ENCODE peak calls at places on chromosomes 12 and 14, in nine cellular contexts. C is fibroblast of villous mesenchyme; B is OCI-LY7; P is GM12865; Z is A549; E is CD8-positive, alpha-beta T cell; O is foreskin fibroblast; M is fibroblast of lung; V is Peyer's patch. D is an unnamed sample.

GRCh38 chr14:31261859-31262739 is 54.5 kb upstream of the HECTD1 start:
- DNase-seq in E (no peak), V (peak; percentile 52), O (peak; percentile 59), C (peak; percentile 72), Z (no peak), M (peak; percentile 51), B (no peak), P (peak; percentile 21), D (no peak)

GRCh38 chr12:8780389-8780788 is 42.0 kb upstream of the A2ML1 start:
- DNase-seq in C (peak; percentile 29), E (no peak), V (no peak), O (peak; percentile 8), P (peak; percentile 35), B (peak; percentile 33), Z (peak; percentile 21), M (peak; percentile 38), D (peak; percentile 24)

GRCh38 chr12:88185988-88186387 is 43.9 kb downstream of the TMTC3 start:
- DNase-seq in M (peak; percentile 79), B (no peak), V (no peak), C (peak; percentile 52), Z (no peak), O (peak; percentile 73), P (peak; percentile 9), E (no peak), D (peak; percentile 34)

GRCh38 chr14:101035466-101036225 is 132.1 kb upstream of the RTL1 start:
- DNase-seq in E (no peak), B (no peak), Z (no peak), V (peak; percentile 30), P (no peak), O (no peak), C (no peak), M (no peak), D (no peak)

GRCh38 chr14:89221109-89221508 is 195.9 kb downstream of the FOXN3 start:
- DNase-seq in C (peak; percentile 42), E (no peak), P (no peak), Z (no peak), B (no peak), V (no peak), M (peak; percentile 84), O (peak; percentile 30), D (peak; percentile 25)

GRCh38 chr12:6767592-6768384 is 1.6 kb downstream of the PTMS start:
- DNase-seq in O (no peak), M (peak; percentile 36), E (no peak), Z (no peak), P (no peak), B (no peak), V (no peak), C (peak; percentile 32), D (no peak)

GRCh38 chr12:13196302-13196921 is at the start of gene EMP1:
- DNase-seq in C (peak; percentile 99), Z (peak; percentile 84), O (peak; percentile 100), P (peak; percentile 68), V (peak; percentile 96), E (peak; percentile 58), B (no peak), M (peak; percentile 100), D (peak; percentile 99)

GRCh38 chr14:37150414-37150813 is 22.0 kb downstream of the SLC25A21 start:
- DNase-seq in M (peak; percentile 34), O (no peak), Z (peak; percentile 44), B (peak; percentile 40), V (no peak), C (peak; percentile 45), E (no peak), P (peak; percentile 9), D (peak; percentile 11)

GRCh38 chr14:68981124-68981523 is 2.0 kb upstream of the ACTN1 start:
- DNase-seq in V (no peak), M (no peak), O (no peak), E (no peak), C (no peak), P (no peak), Z (no peak), B (no peak), D (no peak)

GRCh38 chr12:82625523-82625922 is 61.2 kb upstream of the TMTC2 start:
- DNase-seq in E (no peak), M (no peak), O (no peak), P (no peak), C (no peak), B (no peak), V (no peak), Z (no peak), D (no peak)

GRCh38 chr12:17278946-17279345 is 673.0 kb upstream of the LMO3 start:
- DNase-seq in M (peak; percentile 1), Z (peak; percentile 4), E (no peak), C (no peak), V (no peak), O (no peak), B (peak; percentile 4), P (no peak), D (no peak)
- TF ChIP-seq CTCF in M (no peak), Z (peak; percentile 40), E (no peak), C (no peak), V (no peak), O (no peak), B (peak; percentile 74), P (no peak), D (no peak)

GRCh38 chr12:114681149-114681849 is 2.7 kb downstream of the TBX3 start:
- DNase-seq in V (peak; percentile 59), M (peak; percentile 67), C (peak; percentile 84), Z (no peak), O (no peak), P (no peak), B (no peak), E (no peak), D (no peak)
- H3K4me3 ChIP-seq in V (peak overlapping the region; percentile 54), M (peak overlapping the region; percentile 63), C (peak overlapping the region; percentile 88), Z (peak overlapping the region; percentile 57), O (peak overlapping the region; percentile 92), P (no peak overlapping the region), B (no peak overlapping the region), E (no peak overlapping the region), D (peak overlapping the region; percentile 78)

GRCh38 chr12:53951577-53952334 is 2.9 kb upstream of the HOXC12 start:
- DNase-seq in B (no peak), C (no peak), Z (no peak), P (no peak), O (no peak), M (no peak), E (no peak), V (no peak), D (no peak)

GRCh38 chr12:53949631-53950440 is 4.9 kb upstream of the HOXC12 start:
- DNase-seq in C (no peak), E (no peak), M (no peak), P (no peak), B (no peak), O (no peak), V (no peak), Z (no peak), D (no peak)

GRCh38 chr12:53950789-53951576 is 3.7 kb upstream of the HOXC12 start:
- DNase-seq in C (no peak), O (no peak), V (no peak), Z (no peak), E (no peak), P (no peak), M (no peak), B (no peak), D (no peak)

GRCh38 chr12:53950441-53950781 is 4.3 kb upstream of the HOXC12 start:
- DNase-seq in E (no peak), M (no peak), B (peak; percentile 6), Z (no peak), V (no peak), O (no peak), P (no peak), C (no peak), D (no peak)

DNA sequence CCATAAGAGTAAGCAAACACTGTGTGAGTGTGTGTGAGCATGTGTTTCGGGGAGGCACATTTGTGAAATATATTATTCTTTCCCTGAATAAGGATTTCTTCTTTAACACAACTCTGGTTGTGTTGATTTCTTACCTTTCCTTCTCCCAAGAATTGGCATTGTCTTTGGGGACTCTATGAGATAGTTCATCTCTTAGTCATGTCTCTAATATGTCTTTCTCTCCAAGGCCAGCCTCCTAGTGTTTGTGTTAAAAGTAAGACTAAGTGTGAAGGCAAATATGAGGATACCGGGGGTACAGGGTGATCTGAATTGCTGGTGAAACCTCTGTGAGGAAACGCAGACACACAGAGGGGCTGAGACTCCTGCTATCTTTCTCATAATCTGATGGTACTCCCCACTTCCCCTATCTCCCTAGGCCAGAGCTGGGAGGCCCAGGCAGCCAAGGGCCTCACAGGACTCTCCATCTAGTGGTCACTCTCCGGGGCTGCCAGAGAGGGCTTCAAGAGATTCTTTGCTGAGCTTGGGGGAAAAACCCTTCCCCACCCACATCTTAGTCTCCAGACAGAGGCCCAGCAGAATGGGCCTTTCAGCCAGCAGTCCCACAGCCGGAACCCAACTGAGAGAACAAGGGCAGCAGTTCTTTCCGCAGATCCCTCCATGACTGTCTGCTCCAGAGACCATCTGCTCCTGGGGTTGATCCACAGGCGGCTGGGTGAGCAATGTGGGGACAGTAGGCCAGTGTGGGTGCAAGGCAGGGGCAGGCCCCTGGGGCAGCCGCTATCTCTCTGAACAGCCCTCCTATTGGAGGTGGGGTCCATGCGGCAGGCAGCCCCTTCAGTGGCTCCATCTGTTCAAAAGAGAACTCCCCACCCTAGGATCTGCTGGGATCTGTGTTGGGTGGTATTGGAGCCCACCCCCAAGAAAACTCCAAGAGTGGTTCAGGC is 5.8 kb upstream of the HOXC12 start:
- DNase-seq in M (no peak), C (no peak), E (no peak), P (no peak), B (no peak), V (no peak), O (no peak), Z (no peak), D (no peak)
- TF ChIP-seq CTCF in M (no peak), C (no peak), E (no peak), P (no peak), B (no peak), V (no peak), O (no peak), Z (no peak), D (no peak)

DNA sequence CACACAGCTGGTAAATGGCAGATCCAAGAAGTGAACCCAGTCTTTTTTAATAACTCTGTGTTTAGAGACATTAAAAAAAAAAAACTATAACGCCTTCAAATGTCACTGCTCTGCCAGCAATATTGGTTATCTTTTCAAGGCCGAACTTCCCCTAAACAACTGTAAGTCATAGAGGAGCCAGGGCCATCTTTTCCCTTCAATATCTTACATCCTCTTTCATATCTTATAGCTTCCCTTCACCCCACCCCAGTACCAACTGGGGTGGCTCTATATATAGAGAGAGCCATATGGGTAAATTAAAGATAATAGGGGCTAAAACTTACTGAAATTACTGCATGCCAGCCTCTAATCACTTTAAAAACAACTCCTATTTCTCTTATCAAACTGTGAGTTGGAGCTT is 100.2 kb downstream of the STAB2 start:
- DNase-seq in P (no peak), V (no peak), O (no peak), M (no peak), B (no peak), C (no peak), Z (no peak), E (no peak), D (no peak)
- H3K4me3 ChIP-seq in P (no peak overlapping the region), V (no peak overlapping the region), O (no peak overlapping the region), M (no peak overlapping the region), B (no peak overlapping the region), C (no peak overlapping the region), Z (no peak overlapping the region), E (no peak overlapping the region), D (no peak overlapping the region)

GRCh38 chr12:105945935-105946334 is 192.8 kb downstream of the NUAK1 start:
- DNase-seq in E (no peak), M (peak; percentile 96), P (no peak), V (no peak), Z (no peak), O (no peak), B (no peak), C (no peak), D (no peak)
- TF ChIP-seq CTCF in E (no peak), M (no peak), P (no peak), V (no peak), Z (no peak), O (no peak), B (no peak), C (no peak), D (no peak)

GRCh38 chr12:52402377-52402776 is 3.8 kb downstream of the KRT82 start:
- DNase-seq in P (no peak), O (no peak), C (no peak), V (no peak), E (no peak), B (no peak), Z (no peak), M (no peak), D (no peak)
- H3K4me3 ChIP-seq in P (no peak overlapping the region), O (no peak overlapping the region), C (no peak overlapping the region), V (no peak overlapping the region), E (no peak overlapping the region), B (no peak overlapping the region), Z (no peak overlapping the region), M (no peak overlapping the region), D (no peak overlapping the region)